ENCODE peak calls at places on chromosomes 7 and 10, in seven cellular contexts. One of them, this sample, is unnamed.

GRCh38 chr7:31116615-31117014 is 64.5 kb downstream of the ADCYAP1R1 start:
- DNase-seq in AG09319: no peak
- DNase-seq in psoas muscle: no peak
- DNase-seq in AG09309: no peak
- DNase-seq in MM.1S: no peak
- DNase-seq in cardiac muscle cell: no peak
- DNase-seq in prostate gland: no peak
- DNase-seq in this sample: no peak

GRCh38 chr10:110750931-110751330 is 106.8 kb downstream of the RBM20 start:
- DNase-seq in AG09319: no peak
- DNase-seq in psoas muscle: no peak
- DNase-seq in AG09309: no peak
- DNase-seq in MM.1S: no peak
- DNase-seq in cardiac muscle cell: no peak
- DNase-seq in prostate gland: no peak
- DNase-seq in this sample: no peak

GRCh38 chr10:123284022-123284421 is 129.8 kb downstream of the BUB3 start:
- DNase-seq in AG09319: no peak
- DNase-seq in psoas muscle: no peak
- DNase-seq in AG09309: no peak
- DNase-seq in MM.1S: no peak
- DNase-seq in cardiac muscle cell: no peak
- DNase-seq in prostate gland: no peak
- DNase-seq in this sample: no peak

GRCh38 chr7:39353615-39354376 is 212.4 kb upstream of the YAE1 start:
- DNase-seq in AG09319: no peak
- DNase-seq in psoas muscle: no peak
- DNase-seq in AG09309: no peak
- DNase-seq in MM.1S: no peak
- DNase-seq in cardiac muscle cell: peak
- DNase-seq in prostate gland: no peak
- DNase-seq in this sample: no peak

GRCh38 chr10:48454302-48455054 is 148.0 kb downstream of the MAPK8 start:
- DNase-seq in AG09319: no peak
- DNase-seq in psoas muscle: no peak
- DNase-seq in AG09309: no peak
- DNase-seq in MM.1S: no peak
- DNase-seq in cardiac muscle cell: peak
- DNase-seq in prostate gland: no peak
- DNase-seq in this sample: peak

GRCh38 chr7:140035400-140036223 is 27.1 kb downstream of the PARP12 start:
- DNase-seq in AG09319: no peak
- DNase-seq in psoas muscle: no peak
- DNase-seq in AG09309: peak
- DNase-seq in MM.1S: no peak
- DNase-seq in cardiac muscle cell: peak
- DNase-seq in prostate gland: no peak
- DNase-seq in this sample: no peak

GRCh38 chr10:61634711-61635110 is 28.0 kb upstream of the CABCOCO1 start:
- DNase-seq in AG09319: no peak
- DNase-seq in psoas muscle: no peak
- DNase-seq in AG09309: no peak
- DNase-seq in MM.1S: no peak
- DNase-seq in cardiac muscle cell: peak
- DNase-seq in prostate gland: no peak
- DNase-seq in this sample: no peak

GRCh38 chr7:155310425-155311114 is 12.9 kb downstream of the INSIG1 start:
- DNase-seq in AG09319: no peak
- DNase-seq in psoas muscle: no peak
- DNase-seq in AG09309: no peak
- DNase-seq in MM.1S: no peak
- DNase-seq in cardiac muscle cell: no peak
- DNase-seq in prostate gland: no peak
- DNase-seq in this sample: no peak

GRCh38 chr7:120743128-120743527 is 114.8 kb downstream of the TSPAN12 start:
- DNase-seq in AG09319: no peak
- DNase-seq in psoas muscle: no peak
- DNase-seq in AG09309: no peak
- DNase-seq in MM.1S: no peak
- DNase-seq in cardiac muscle cell: no peak
- DNase-seq in prostate gland: no peak
- DNase-seq in this sample: no peak

GRCh38 chr10:27822286-27822685 is 76.7 kb upstream of the MKX start:
- DNase-seq in AG09319: peak
- DNase-seq in psoas muscle: no peak
- DNase-seq in AG09309: peak
- DNase-seq in MM.1S: no peak
- DNase-seq in cardiac muscle cell: peak
- DNase-seq in prostate gland: no peak
- DNase-seq in this sample: no peak

GRCh38 chr7:67462781-67463191 is 466.2 kb downstream of the TYW1 start:
- DNase-seq in AG09319: no peak
- DNase-seq in psoas muscle: no peak
- DNase-seq in AG09309: no peak
- DNase-seq in MM.1S: no peak
- DNase-seq in cardiac muscle cell: peak
- DNase-seq in prostate gland: peak
- DNase-seq in this sample: no peak

GRCh38 chr10:49365675-49366415 is 30.0 kb downstream of the DRGX start:
- DNase-seq in AG09319: no peak
- DNase-seq in psoas muscle: no peak
- DNase-seq in AG09309: no peak
- DNase-seq in MM.1S: no peak
- DNase-seq in cardiac muscle cell: no peak
- DNase-seq in prostate gland: no peak
- DNase-seq in this sample: no peak

GRCh38 chr7:148828965-148829364 is 55.1 kb downstream of the EZH2 start:
- DNase-seq in AG09319: no peak
- DNase-seq in psoas muscle: no peak
- DNase-seq in AG09309: no peak
- DNase-seq in MM.1S: no peak
- DNase-seq in cardiac muscle cell: no peak
- DNase-seq in prostate gland: no peak
- DNase-seq in this sample: no peak

GRCh38 chr7:96998765-96999164 is 6.6 kb upstream of the DLX6 start:
- DNase-seq in AG09319: no peak
- DNase-seq in psoas muscle: no peak
- DNase-seq in AG09309: no peak
- DNase-seq in MM.1S: no peak
- DNase-seq in cardiac muscle cell: no peak
- DNase-seq in prostate gland: no peak
- DNase-seq in this sample: peak

GRCh38 chr7:74134117-74134539 is 40.0 kb upstream of the EIF4H start:
- DNase-seq in AG09319: no peak
- DNase-seq in psoas muscle: no peak
- DNase-seq in AG09309: no peak
- DNase-seq in MM.1S: no peak
- DNase-seq in cardiac muscle cell: peak
- DNase-seq in prostate gland: no peak
- DNase-seq in this sample: no peak

GRCh38 chr10:76971565-76972170 is 665.9 kb downstream of the KCNMA1 start:
- DNase-seq in AG09319: no peak
- DNase-seq in psoas muscle: no peak
- DNase-seq in AG09309: no peak
- DNase-seq in MM.1S: no peak
- DNase-seq in cardiac muscle cell: no peak
- DNase-seq in prostate gland: no peak
- DNase-seq in this sample: no peak

GRCh38 chr7:2444476-2444875 is 31.7 kb downstream of the GRIFIN start:
- DNase-seq in AG09319: peak
- DNase-seq in psoas muscle: peak
- DNase-seq in AG09309: peak
- DNase-seq in MM.1S: no peak
- DNase-seq in cardiac muscle cell: peak
- DNase-seq in prostate gland: no peak
- DNase-seq in this sample: no peak

GRCh38 chr10:46028584-46029570 is 1.5 kb downstream of the NCOA4 start:
- DNase-seq in AG09319: no peak
- DNase-seq in psoas muscle: no peak
- DNase-seq in AG09309: no peak
- DNase-seq in MM.1S: peak
- DNase-seq in cardiac muscle cell: peak
- DNase-seq in prostate gland: no peak
- DNase-seq in this sample: peak

GRCh38 chr10:72026251-72026650 is 62.1 kb downstream of the CHST3 start:
- DNase-seq in AG09319: no peak
- DNase-seq in psoas muscle: no peak
- DNase-seq in AG09309: no peak
- DNase-seq in MM.1S: no peak
- DNase-seq in cardiac muscle cell: no peak
- DNase-seq in prostate gland: no peak
- DNase-seq in this sample: no peak

GRCh38 chr10:74825033-74825370 is 1.4 kb upstream of the KAT6B start:
- DNase-seq in AG09319: no peak
- DNase-seq in psoas muscle: peak
- DNase-seq in AG09309: no peak
- DNase-seq in MM.1S: peak
- DNase-seq in cardiac muscle cell: no peak
- DNase-seq in prostate gland: peak
- DNase-seq in this sample: no peak

GRCh38 chr10:30825495-30825894 is 195.9 kb upstream of the LYZL2 start:
- DNase-seq in AG09319: no peak
- DNase-seq in psoas muscle: no peak
- DNase-seq in AG09309: no peak
- DNase-seq in MM.1S: no peak
- DNase-seq in cardiac muscle cell: no peak
- DNase-seq in prostate gland: no peak
- DNase-seq in this sample: no peak

GRCh38 chr7:67311901-67312300 is 315.3 kb downstream of the TYW1 start:
- DNase-seq in AG09319: no peak
- DNase-seq in psoas muscle: no peak
- DNase-seq in AG09309: peak
- DNase-seq in MM.1S: no peak
- DNase-seq in cardiac muscle cell: peak
- DNase-seq in prostate gland: no peak
- DNase-seq in this sample: no peak

GRCh38 chr10:96413151-96413787 is 54.5 kb upstream of the OPALIN start:
- DNase-seq in AG09319: no peak
- DNase-seq in psoas muscle: peak
- DNase-seq in AG09309: no peak
- DNase-seq in MM.1S: no peak
- DNase-seq in cardiac muscle cell: no peak
- DNase-seq in prostate gland: no peak
- DNase-seq in this sample: no peak

GRCh38 chr7:94656925-94657731 is 1.2 kb upstream of the SGCE start:
- DNase-seq in AG09319: no peak
- DNase-seq in psoas muscle: no peak
- DNase-seq in AG09309: no peak
- DNase-seq in MM.1S: peak
- DNase-seq in cardiac muscle cell: peak
- DNase-seq in prostate gland: no peak
- DNase-seq in this sample: no peak

GRCh38 chr7:47625861-47626444 is 44.0 kb upstream of the TNS3 start:
- DNase-seq in AG09319: no peak
- DNase-seq in psoas muscle: no peak
- DNase-seq in AG09309: no peak
- DNase-seq in MM.1S: no peak
- DNase-seq in cardiac muscle cell: no peak
- DNase-seq in prostate gland: no peak
- DNase-seq in this sample: no peak

GRCh38 chr7:21256310-21256877 is 171.5 kb upstream of the SP4 start:
- DNase-seq in AG09319: no peak
- DNase-seq in psoas muscle: no peak
- DNase-seq in AG09309: no peak
- DNase-seq in MM.1S: peak
- DNase-seq in cardiac muscle cell: peak
- DNase-seq in prostate gland: peak
- DNase-seq in this sample: peak
- TF ChIP-seq CTCF in AG09319: peak
- TF ChIP-seq CTCF in psoas muscle: peak
- TF ChIP-seq CTCF in AG09309: peak
- TF ChIP-seq CTCF in MM.1S: peak
- TF ChIP-seq CTCF in cardiac muscle cell: peak
- TF ChIP-seq CTCF in prostate gland: peak
- TF ChIP-seq CTCF in this sample: no peak

GRCh38 chr10:2619472-2619871 is 447.9 kb upstream of the PFKP start:
- DNase-seq in AG09319: no peak
- DNase-seq in psoas muscle: no peak
- DNase-seq in AG09309: no peak
- DNase-seq in MM.1S: no peak
- DNase-seq in cardiac muscle cell: no peak
- DNase-seq in prostate gland: no peak
- DNase-seq in this sample: no peak
- TF ChIP-seq CTCF in AG09319: no peak
- TF ChIP-seq CTCF in psoas muscle: no peak
- TF ChIP-seq CTCF in AG09309: peak
- TF ChIP-seq CTCF in MM.1S: peak
- TF ChIP-seq CTCF in cardiac muscle cell: no peak
- TF ChIP-seq CTCF in prostate gland: no peak
- TF ChIP-seq CTCF in this sample: no peak

GRCh38 chr7:43590862-43591550 is 8.1 kb downstream of the STK17A start:
- DNase-seq in AG09319: no peak
- DNase-seq in psoas muscle: no peak
- DNase-seq in AG09309: no peak
- DNase-seq in MM.1S: no peak
- DNase-seq in cardiac muscle cell: no peak
- DNase-seq in prostate gland: no peak
- DNase-seq in this sample: peak

GRCh38 chr7:43589728-43590127 is 6.8 kb downstream of the STK17A start:
- DNase-seq in AG09319: no peak
- DNase-seq in psoas muscle: no peak
- DNase-seq in AG09309: no peak
- DNase-seq in MM.1S: no peak
- DNase-seq in cardiac muscle cell: no peak
- DNase-seq in prostate gland: no peak
- DNase-seq in this sample: no peak

GRCh38 chr7:43589133-43589478 is 6.2 kb downstream of the STK17A start:
- DNase-seq in AG09319: no peak
- DNase-seq in psoas muscle: no peak
- DNase-seq in AG09309: no peak
- DNase-seq in MM.1S: no peak
- DNase-seq in cardiac muscle cell: no peak
- DNase-seq in prostate gland: no peak
- DNase-seq in this sample: no peak

GRCh38 chr7:43586251-43586900 is 3.5 kb downstream of the STK17A start:
- DNase-seq in AG09319: no peak
- DNase-seq in psoas muscle: no peak
- DNase-seq in AG09309: no peak
- DNase-seq in MM.1S: peak
- DNase-seq in cardiac muscle cell: no peak
- DNase-seq in prostate gland: no peak
- DNase-seq in this sample: no peak

GRCh38 chr7:43588477-43589132 is 5.7 kb downstream of the STK17A start:
- DNase-seq in AG09319: no peak
- DNase-seq in psoas muscle: no peak
- DNase-seq in AG09309: no peak
- DNase-seq in MM.1S: no peak
- DNase-seq in cardiac muscle cell: no peak
- DNase-seq in prostate gland: no peak
- DNase-seq in this sample: no peak
- TF ChIP-seq CTCF in AG09319: no peak
- TF ChIP-seq CTCF in psoas muscle: no peak
- TF ChIP-seq CTCF in AG09309: no peak
- TF ChIP-seq CTCF in MM.1S: no peak
- TF ChIP-seq CTCF in cardiac muscle cell: no peak
- TF ChIP-seq CTCF in prostate gland: no peak
- TF ChIP-seq CTCF in this sample: no peak

DNA sequence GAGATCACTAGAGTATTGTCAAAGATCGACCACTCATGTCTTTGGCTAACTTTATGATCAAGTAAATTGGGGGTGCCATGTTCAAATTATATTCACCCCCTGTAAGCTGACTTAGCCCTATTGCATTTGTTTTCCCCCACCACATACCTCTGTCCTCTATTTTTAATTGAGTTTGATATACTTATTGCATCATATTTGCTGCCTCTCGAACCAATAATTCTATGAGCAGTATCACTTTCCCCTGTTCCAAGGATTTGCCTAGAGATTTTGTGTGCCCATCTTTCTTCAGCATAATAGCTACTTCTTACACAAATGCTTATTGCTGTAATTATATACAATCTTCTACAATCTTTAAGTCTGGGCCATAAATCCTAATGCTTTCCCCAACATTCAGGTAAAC is 245.2 kb downstream of the COBL start:
- DNase-seq in AG09319: no peak
- DNase-seq in psoas muscle: no peak
- DNase-seq in AG09309: no peak
- DNase-seq in MM.1S: no peak
- DNase-seq in cardiac muscle cell: no peak
- DNase-seq in prostate gland: no peak
- DNase-seq in this sample: no peak
- TF ChIP-seq CTCF in AG09319: no peak
- TF ChIP-seq CTCF in psoas muscle: no peak
- TF ChIP-seq CTCF in AG09309: no peak
- TF ChIP-seq CTCF in MM.1S: no peak
- TF ChIP-seq CTCF in cardiac muscle cell: no peak
- TF ChIP-seq CTCF in prostate gland: no peak
- TF ChIP-seq CTCF in this sample: no peak

This sample was measured in GM20000.